ENCODE peak calls at places on chromosomes 11 and 22, in seven cellular contexts. M is activated effector memory CD4-positive, alpha-beta T cell treated with Interleukin-2 at 50 U/mL for 16 hours; J is NCI-H774; Z is dorsolateral prefrontal cortex; O is stimulated activated CD8-positive, alpha-beta memory T cell treated with anti-CD3 and anti-CD28 coated beads, Interleukin-12 subunit alpha, Interleukin-12 subunit beta, amount 100 ng/mL, for 1 hour; G is activated T-helper 2 cell treated with anti-CD3 and anti-CD28 coated beads, Interferon-gamma antibody, Interleukin-2, Interleukin-4, amounts not matched to agents 10 μg/mL and 5 μg/mL and 100 μg/mL, durations not matched to agents 14 hours and 24 hours and 36 hours; R is activated T-cell treated with anti-CD3 and anti-CD28 coated beads for 1 hour. Q is an unnamed sample.

GRCh38 chr11:103183981-103184592 is 74.9 kb downstream of the DYNC2H1 start:
- DNase-seq in M (no peak), J (no peak), Z (no peak), O (no peak), G (no peak), R (no peak), Q (no peak)

GRCh38 chr11:94593030-94593429 is 25.9 kb downstream of the PIWIL4 start:
- DNase-seq in M (no peak), J (no peak), Z (no peak), O (no peak), G (no peak), R (no peak), Q (no peak)

GRCh38 chr11:65216830-65217229 is 35.1 kb downstream of the CAPN1 start:
- DNase-seq in M (no peak), J (no peak), Z (no peak), O (no peak), G (no peak), R (no peak), Q (no peak)

GRCh38 chr22:35524966-35525686 is 15.5 kb upstream of the RASD2 start:
- DNase-seq in M (no peak), J (no peak), Z (peak), O (no peak), G (no peak), R (no peak), Q (no peak)

GRCh38 chr22:38554281-38554680 is 15.7 kb downstream of the DMC1 start:
- DNase-seq in M (no peak), J (no peak), Z (no peak), O (no peak), G (no peak), R (no peak), Q (no peak)

GRCh38 chr11:26477406-26477805 is 94.7 kb downstream of the MUC15 start:
- DNase-seq in M (no peak), J (no peak), Z (no peak), O (no peak), G (no peak), R (no peak), Q (no peak)

GRCh38 chr22:39915295-39915726 is 14.4 kb downstream of the GRAP2 start:
- DNase-seq in M (no peak), J (no peak), Z (no peak), O (no peak), G (no peak), R (no peak), Q (no peak)

GRCh38 chr11:106399075-106399500 is 321.6 kb downstream of the AASDHPPT start:
- DNase-seq in M (no peak), J (no peak), Z (no peak), O (no peak), G (no peak), R (no peak), Q (no peak)

GRCh38 chr11:44199298-44199697 is 103.8 kb downstream of the EXT2 start:
- DNase-seq in M (no peak), J (no peak), Z (no peak), O (no peak), G (no peak), R (no peak), Q (no peak)

GRCh38 chr11:99739464-99740089 is 718.8 kb downstream of the CNTN5 start:
- DNase-seq in M (no peak), J (no peak), Z (no peak), O (no peak), G (no peak), R (no peak), Q (no peak)

GRCh38 chr11:128323381-128323780 is 264.0 kb downstream of the ETS1 start:
- DNase-seq in M (no peak), J (no peak), Z (no peak), O (no peak), G (peak), R (no peak), Q (no peak)

GRCh38 chr11:720642-721346 is 14.8 kb downstream of the EPS8L2 start:
- DNase-seq in M (no peak), J (no peak), Z (no peak), O (no peak), G (no peak), R (no peak), Q (no peak)

GRCh38 chr22:32328306-32329201 is 29.1 kb upstream of the RFPL3 start:
- DNase-seq in M (no peak), J (no peak), Z (no peak), O (no peak), G (no peak), R (no peak), Q (no peak)

GRCh38 chr22:35961480-35961902 is 67.1 kb downstream of the RBFOX2 start:
- DNase-seq in M (no peak), J (no peak), Z (peak), O (no peak), G (no peak), R (no peak), Q (no peak)

GRCh38 chr11:111388842-111389241 is 9.8 kb upstream of the POU2AF1 start:
- DNase-seq in M (no peak), J (no peak), Z (no peak), O (no peak), G (no peak), R (no peak), Q (no peak)

GRCh38 chr22:50469377-50470305 is 5.2 kb downstream of the SBF1 start:
- DNase-seq in M (peak), J (no peak), Z (no peak), O (peak), G (peak), R (peak), Q (peak)

GRCh38 chr11:69037074-69037473 is 11.7 kb upstream of the TPCN2 start:
- DNase-seq in M (no peak), J (no peak), Z (no peak), O (no peak), G (no peak), R (no peak), Q (no peak)

GRCh38 chr11:9092085-9092484 is 686 bp upstream of the SCUBE2 start:
- DNase-seq in M (no peak), J (no peak), Z (no peak), O (no peak), G (no peak), R (no peak), Q (no peak)

GRCh38 chr11:14345668-14346067 is 13.3 kb downstream of the RRAS2 start:
- DNase-seq in M (no peak), J (no peak), Z (no peak), O (no peak), G (no peak), R (no peak), Q (no peak)

GRCh38 chr11:125953401-125953935 is 7.6 kb downstream of the VSIG10L2 start:
- DNase-seq in M (no peak), J (no peak), Z (no peak), O (no peak), G (no peak), R (no peak), Q (no peak)

GRCh38 chr11:115606223-115607220 is 102.3 kb upstream of the CADM1 start:
- DNase-seq in M (no peak), J (no peak), Z (no peak), O (no peak), G (no peak), R (no peak), Q (no peak)

GRCh38 chr11:2554338-2555240 is 109.8 kb downstream of the KCNQ1 start:
- DNase-seq in M (no peak), J (no peak), Z (no peak), O (no peak), G (no peak), R (no peak), Q (no peak)

GRCh38 chr22:17137226-17137625 is 16.1 kb upstream of the TMEM121B start:
- DNase-seq in M (no peak), J (no peak), Z (no peak), O (no peak), G (no peak), R (no peak), Q (no peak)

Q was measured in activated CD4-positive, CD25-positive, alpha-beta regulatory T cell treated with anti-CD3 and anti-CD28 coated beads, Interleukin-2, amount 50 U/mL, for 16 hours.